ENCODE peak calls at places on chromosomes 16 and 17, in ten cellular contexts. L, Y, E, T, U, O, W, X, V and Q are unnamed samples.

GRCh38 chr17:44910231-44911106 is 4.8 kb downstream of the GFAP start:
- DNase-seq in V (no peak), O (no peak), X (no peak), Y (no peak), U (no peak), T (no peak), E (no peak), L (no peak), W (no peak), Q (no peak)

GRCh38 chr16:12170103-12171025 is 193.8 kb downstream of the SNX29 start:
- DNase-seq in X (no peak), O (no peak), E (no peak), Y (no peak), W (no peak), V (no peak), U (no peak), T (no peak), L (peak; percentile 32), Q (no peak)

GRCh38 chr16:23025692-23026305 is 123.5 kb downstream of the USP31 start:
- DNase-seq in E (no peak), Y (no peak), O (no peak), T (peak; percentile 12), W (no peak), X (no peak), V (no peak), L (no peak), U (no peak), Q (no peak)

GRCh38 chr16:77211880-77212735 is 12.9 kb downstream of the SYCE1L start:
- DNase-seq in X (peak; percentile 64), T (peak; percentile 8), V (peak; percentile 75), W (peak; percentile 94), Y (no peak), U (peak; percentile 84), E (peak; percentile 82), O (peak; percentile 58), L (no peak), Q (peak; percentile 58)

GRCh38 chr16:53504161-53504663 is 1.2 kb upstream of the AKTIP start:
- DNase-seq in U (peak; percentile 30), W (peak; percentile 49), X (no peak), V (peak; percentile 41), L (no peak), T (peak; percentile 64), E (no peak), O (peak; percentile 80), Y (peak; percentile 70), Q (no peak)

GRCh38 chr16:65576631-65577030 is 454.8 kb upstream of the CDH11 start:
- DNase-seq in L (no peak), E (no peak), U (no peak), Y (no peak), X (no peak), T (no peak), W (no peak), O (no peak), V (no peak), Q (no peak)

GRCh38 chr17:28643979-28644781 is 778 bp downstream of the BLTP2 start:
- DNase-seq in O (peak; percentile 67), L (no peak), U (peak; percentile 2), T (peak; percentile 75), Y (peak; percentile 59), W (peak; percentile 37), V (peak; percentile 86), E (peak; percentile 38), X (peak; percentile 60), Q (peak; percentile 48)

GRCh38 chr17:4534515-4534914 is 20.7 kb downstream of the MYBBP1A start:
- DNase-seq in E (no peak), X (no peak), V (no peak), L (no peak), O (no peak), T (no peak), U (no peak), Y (no peak), W (no peak), Q (no peak)

GRCh38 chr17:66939461-66940114 is 24.9 kb upstream of the CACNG4 start:
- DNase-seq in X (no peak), E (no peak), Y (no peak), W (no peak), U (no peak), V (no peak), O (no peak), L (no peak), T (no peak), Q (no peak)

GRCh38 chr16:66947302-66948033 is 12.2 kb downstream of the CES2 start:
- DNase-seq in L (peak; percentile 63), U (peak; percentile 36), E (peak; percentile 81), Y (peak; percentile 86), O (peak; percentile 89), W (peak; percentile 64), X (peak; percentile 82), T (peak; percentile 90), V (peak; percentile 91), Q (peak; percentile 70)

GRCh38 chr17:19381741-19382444 is 3.6 kb downstream of the MAPK7 start:
- DNase-seq in L (no peak), Y (no peak), W (no peak), O (no peak), E (no peak), U (no peak), V (no peak), T (no peak), X (no peak), Q (no peak)

GRCh38 chr17:65370669-65371126 is 190.8 kb downstream of the AXIN2 start:
- DNase-seq in W (no peak), O (peak; percentile 52), V (peak; percentile 81), Y (no peak), U (no peak), E (peak; percentile 7), X (peak; percentile 97), L (no peak), T (no peak), Q (no peak)